ENCODE peak calls at places on chromosomes 16 and 17, in seven cellular contexts. V is fibroblast of villous mesenchyme, P is fibroblast of mammary gland, H is H9, W is left colon, A is HCT116, S is mesenchymal stem cell. O is an unnamed sample.

GRCh38 chr16:87348616-87349157 is 31.5 kb upstream of the C16orf95 start:
- DNase-seq in V (no peak), W (no peak), P (no peak), H (no peak), A (no peak), S (no peak), O (peak)

GRCh38 chr17:12918132-12918531 is 99.7 kb downstream of the ELAC2 start:
- DNase-seq in W (no peak), P (peak), A (no peak), V (no peak), H (no peak), S (no peak), O (no peak)

GRCh38 chr17:33124871-33125551 is 133.4 kb downstream of the SPACA3 start:
- DNase-seq in A (no peak), S (no peak), P (no peak), V (no peak), H (no peak), W (no peak), O (no peak)

GRCh38 chr17:12958786-12959185 is 59.0 kb downstream of the ELAC2 start:
- DNase-seq in A (no peak), W (no peak), P (peak), V (no peak), S (no peak), H (no peak), O (no peak)

GRCh38 chr17:283911-284675 is 68.5 kb downstream of the RPH3AL start:
- DNase-seq in A (no peak), P (no peak), S (no peak), H (no peak), V (no peak), W (no peak), O (no peak)

GRCh38 chr17:69060835-69061234 is at the start of gene ABCA9:
- DNase-seq in S (no peak), P (peak), V (peak), H (no peak), A (no peak), W (no peak), O (no peak)

GRCh38 chr16:539901-540530 is 12.5 kb downstream of the CAPN15 start:
- DNase-seq in S (peak), H (no peak), V (no peak), P (peak), A (no peak), W (no peak), O (no peak)

GRCh38 chr17:3986939-3987335 is 22.7 kb upstream of the ATP2A3 start:
- DNase-seq in A (no peak), W (no peak), S (no peak), H (no peak), P (no peak), V (no peak), O (no peak)

GRCh38 chr16:84308120-84308519 is 13.4 kb downstream of the WFDC1 start:
- DNase-seq in W (peak), P (peak), A (peak), S (peak), V (peak), H (peak), O (peak)

GRCh38 chr16:2171601-2172178 is 16.1 kb downstream of the TRAF7 start:
- DNase-seq in W (no peak), V (no peak), A (no peak), H (no peak), S (no peak), P (no peak), O (no peak)

GRCh38 chr17:35460354-35460851 is 11.8 kb upstream of the SLFN13 start:
- DNase-seq in S (no peak), A (peak), H (peak), P (no peak), V (no peak), W (peak), O (peak)

GRCh38 chr17:80706454-80706853 is 161.8 kb downstream of the RPTOR start:
- DNase-seq in V (no peak), W (no peak), S (no peak), A (no peak), H (no peak), P (no peak), O (no peak)

GRCh38 chr16:72978212-72978611 is 69.7 kb downstream of the ZFHX3 start:
- DNase-seq in P (peak), A (no peak), H (no peak), V (peak), S (peak), W (no peak), O (no peak)

GRCh38 chr16:68700120-68700519 is 37.0 kb upstream of the CDH1 start:
- DNase-seq in W (no peak), S (peak), V (peak), H (no peak), P (peak), A (no peak), O (no peak)

GRCh38 chr16:27703545-27703944 is 153.6 kb downstream of the KATNIP start:
- DNase-seq in P (no peak), A (no peak), W (no peak), V (peak), S (peak), H (no peak), O (no peak)

GRCh38 chr16:10888320-10888937 is 11.4 kb downstream of the CIITA start:
- DNase-seq in P (no peak), S (no peak), H (no peak), V (no peak), A (no peak), W (no peak), O (no peak)

GRCh38 chr17:42076797-42077559 is 21.3 kb downstream of the ZNF385C start:
- DNase-seq in A (no peak), V (no peak), W (no peak), H (no peak), S (no peak), P (no peak), O (no peak)

GRCh38 chr17:2111691-2112090 is 56.8 kb downstream of the HIC1 start:
- DNase-seq in H (no peak), W (no peak), V (peak), A (no peak), P (peak), S (peak), O (no peak)

O was measured in WERI-Rb-1.